ENCODE peak calls at places on chromosomes 3 and 15, in ten cellular contexts. X, S, N, V, G, W, O, T, M and E are unnamed samples.

GRCh38 chr15:44729394-44729913 is 6.9 kb upstream of the TRIM69 start:
- DNase-seq in X (peak; percentile 77), S (no peak), N (no peak), V (peak; percentile 40), G (no peak), W (peak; percentile 54), O (no peak), T (peak; percentile 53), M (no peak), E (peak; percentile 47)

GRCh38 chr3:10553586-10554235 is 48.3 kb upstream of the ATP2B2 start:
- DNase-seq in X (peak; percentile 35), S (no peak), N (peak; percentile 11), V (peak; percentile 97), G (no peak), W (no peak), O (no peak), T (no peak), M (no peak), E (no peak)

GRCh38 chr3:74621581-74621980 is 7.1 kb upstream of the CNTN3 start:
- DNase-seq in X (no peak), S (no peak), N (no peak), V (peak; percentile 16), G (no peak), W (no peak), O (no peak), T (no peak), M (no peak), E (no peak)

GRCh38 chr3:6542795-6543194 is 318.1 kb upstream of the GRM7 start:
- DNase-seq in X (no peak), S (no peak), N (no peak), V (no peak), G (peak; percentile 33), W (no peak), O (no peak), T (no peak), M (no peak), E (no peak)

GRCh38 chr3:134197681-134198261 is 52.9 kb downstream of the RYK start:
- DNase-seq in X (no peak), S (no peak), N (peak; percentile 56), V (peak; percentile 53), G (peak; percentile 48), W (no peak), O (peak; percentile 72), T (no peak), M (no peak), E (no peak)

GRCh38 chr3:58521002-58521670 is 15.9 kb downstream of the ACOX2 start:
- DNase-seq in X (no peak), S (no peak), N (no peak), V (peak; percentile 57), G (peak; percentile 81), W (no peak), O (no peak), T (no peak), M (no peak), E (no peak)

GRCh38 chr3:88005066-88005465 is 53.7 kb downstream of the CGGBP1 start:
- DNase-seq in X (no peak), S (no peak), N (no peak), V (peak; percentile 28), G (no peak), W (no peak), O (peak; percentile 45), T (no peak), M (no peak), E (no peak)

GRCh38 chr3:136728434-136728833 is 23.7 kb downstream of the STAG1 start:
- DNase-seq in X (no peak), S (no peak), N (no peak), V (no peak), G (no peak), W (no peak), O (no peak), T (no peak), M (no peak), E (no peak)

GRCh38 chr3:165820685-165821123 is 16.5 kb downstream of the BCHE start:
- DNase-seq in X (no peak), S (no peak), N (no peak), V (no peak), G (no peak), W (no peak), O (peak; percentile 15), T (no peak), M (no peak), E (no peak)

GRCh38 chr3:45986303-45986982 is 9.2 kb downstream of the FYCO1 start:
- DNase-seq in X (no peak), S (peak; percentile 82), N (peak; percentile 73), V (no peak), G (peak; percentile 91), W (no peak), O (peak; percentile 76), T (peak; percentile 51), M (no peak), E (no peak)

GRCh38 chr3:107660316-107660976 is 137.7 kb downstream of the BBX start:
- DNase-seq in X (no peak), S (no peak), N (no peak), V (peak; percentile 32), G (peak; percentile 39), W (no peak), O (peak; percentile 56), T (no peak), M (no peak), E (no peak)

GRCh38 chr15:96947296-96947695 is 616.8 kb downstream of the NR2F2 start:
- DNase-seq in X (no peak), S (no peak), N (no peak), V (peak; percentile 24), G (no peak), W (no peak), O (no peak), T (no peak), M (no peak), E (no peak)
- H3K27ac ChIP-seq in X (no peak overlapping the region), S (no peak overlapping the region), N (no peak overlapping the region), V (no peak overlapping the region), G (no peak overlapping the region), W (no peak overlapping the region), O (no peak overlapping the region), T (no peak overlapping the region), M (no peak overlapping the region), E (no peak overlapping the region)

GRCh38 chr15:52936489-52936888 is 146.4 kb upstream of the ONECUT1 start:
- DNase-seq in X (no peak), S (no peak), N (no peak), V (no peak), G (no peak), W (no peak), O (no peak), T (no peak), M (no peak), E (no peak)
- H3K27ac ChIP-seq in X (no peak overlapping the region), S (no peak overlapping the region), N (no peak overlapping the region), V (no peak overlapping the region), G (no peak overlapping the region), W (no peak overlapping the region), O (no peak overlapping the region), T (no peak overlapping the region), M (no peak overlapping the region), E (no peak overlapping the region)

DNA sequence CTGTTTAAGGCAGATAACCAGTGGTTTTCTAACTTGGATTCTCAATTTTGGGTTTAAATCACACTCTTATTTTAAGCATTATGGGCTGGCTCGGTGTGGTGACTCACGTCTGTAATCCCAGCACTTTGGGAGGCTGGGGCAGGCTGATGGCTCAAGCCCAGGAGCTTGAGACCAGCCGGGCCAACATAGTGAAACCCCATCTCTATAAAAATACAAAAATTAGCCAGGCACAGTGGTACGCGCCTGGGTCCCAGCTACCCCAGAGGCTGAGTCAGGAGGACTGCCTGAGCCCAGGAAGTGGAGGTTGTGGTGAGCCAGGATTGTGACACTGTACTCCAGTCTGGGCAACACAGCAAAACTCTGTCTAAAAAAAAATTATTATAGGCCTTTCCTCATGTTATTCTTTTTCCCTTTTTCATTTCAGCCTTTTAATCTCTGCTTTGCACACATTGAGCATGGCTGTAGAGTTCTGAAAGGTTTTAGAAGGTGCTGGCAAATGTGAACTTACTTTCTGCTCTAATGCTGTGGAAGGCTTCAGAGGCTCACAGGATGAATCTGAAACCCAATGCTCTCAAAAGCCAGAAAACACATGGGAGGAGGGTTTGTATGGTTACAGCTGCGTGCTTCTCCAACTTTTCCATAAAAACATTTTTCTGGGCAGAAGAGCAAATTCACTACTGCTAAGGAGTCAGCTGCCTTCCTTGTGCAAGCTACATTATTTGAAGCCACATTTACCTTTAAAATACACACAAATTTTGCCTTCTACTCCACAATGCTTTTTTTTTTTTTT is 32.5 kb downstream of the CHAC1 start:
- DNase-seq in X (no peak), S (peak; percentile 73), N (peak; percentile 37), V (no peak), G (no peak), W (no peak), O (no peak), T (peak; percentile 30), M (no peak), E (no peak)
- H3K27ac ChIP-seq in X (no peak overlapping the region), S (peak overlapping the region; percentile 64), N (peak overlapping the region; percentile 65), V (no peak overlapping the region), G (no peak overlapping the region), W (peak overlapping the region; percentile 39), O (peak overlapping the region; percentile 2), T (peak overlapping the region; percentile 26), M (no peak overlapping the region), E (no peak overlapping the region)

GRCh38 chr3:33790091-33790490 is 8.3 kb upstream of the PDCD6IP start:
- DNase-seq in X (no peak), S (no peak), N (no peak), V (no peak), G (no peak), W (no peak), O (no peak), T (no peak), M (no peak), E (no peak)

GRCh38 chr3:33791477-33792166 is 6.8 kb upstream of the PDCD6IP start:
- DNase-seq in X (no peak), S (no peak), N (peak; percentile 43), V (no peak), G (peak; percentile 38), W (no peak), O (no peak), T (no peak), M (no peak), E (no peak)

GRCh38 chr3:33796137-33796536 is 2.3 kb upstream of the PDCD6IP start:
- DNase-seq in X (no peak), S (no peak), N (no peak), V (no peak), G (no peak), W (no peak), O (no peak), T (no peak), M (no peak), E (no peak)

GRCh38 chr3:33789183-33789954 is 9.1 kb upstream of the PDCD6IP start:
- DNase-seq in X (no peak), S (no peak), N (no peak), V (peak; percentile 56), G (no peak), W (no peak), O (no peak), T (no peak), M (no peak), E (no peak)

DNA sequence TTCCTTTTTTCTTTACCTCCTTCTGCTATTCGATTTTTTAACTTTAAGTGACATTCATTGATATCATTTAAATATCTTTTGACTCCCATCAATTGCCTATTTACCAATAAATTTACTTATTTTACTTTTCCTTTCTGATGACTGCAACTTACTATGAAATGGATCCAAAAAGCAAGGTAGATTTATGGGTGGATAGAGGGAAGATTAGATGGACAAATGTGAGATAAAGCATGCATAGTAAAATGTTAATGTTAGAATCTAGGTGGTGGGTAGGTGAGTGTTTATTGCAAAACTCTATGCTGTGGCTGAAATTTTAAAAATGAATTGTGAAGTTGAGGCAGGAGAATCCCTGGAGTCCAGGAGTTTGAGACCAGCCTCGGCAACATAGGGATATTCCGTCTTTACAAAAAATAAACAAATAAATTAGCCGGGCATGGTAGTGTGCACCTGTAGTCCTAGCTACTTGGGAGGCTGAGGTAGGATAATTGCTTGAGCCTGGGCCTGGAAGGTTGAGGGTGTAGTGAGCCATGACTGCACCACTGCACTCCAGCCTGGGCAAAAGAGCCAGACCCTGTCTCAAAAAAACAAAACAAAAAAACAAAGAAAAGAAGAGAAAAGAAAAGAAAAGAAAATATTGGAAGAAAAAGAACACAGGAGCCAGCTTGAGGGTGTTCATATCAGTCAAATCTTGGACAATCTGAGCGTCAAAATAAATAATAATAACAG is 6.1 kb upstream of the PDCD6IP start:
- DNase-seq in X (no peak), S (no peak), N (no peak), V (no peak), G (no peak), W (no peak), O (no peak), T (no peak), M (no peak), E (no peak)
- H3K27ac ChIP-seq in X (no peak overlapping the region), S (no peak overlapping the region), N (no peak overlapping the region), V (no peak overlapping the region), G (no peak overlapping the region), W (no peak overlapping the region), O (no peak overlapping the region), T (no peak overlapping the region), M (no peak overlapping the region), E (no peak overlapping the region)